ENCODE peak calls at places on chromosomes 6 and 20, in four cellular contexts. Z is MM.1S, R is adrenal gland, W is pancreas. I is an unnamed sample.

GRCh38 chr6:95777338-95777737 is 200.0 kb downstream of the MANEA start:
- DNase-seq in W (no peak), Z (no peak), R (no peak), I (no peak)

GRCh38 chr20:50067461-50067860 is 45.5 kb downstream of the UBE2V1 start:
- DNase-seq in Z (no peak), W (no peak), R (no peak), I (no peak)

GRCh38 chr6:366972-367794 is 24.4 kb upstream of the IRF4 start:
- DNase-seq in Z (no peak), R (no peak), W (no peak), I (no peak)

GRCh38 chr6:132060591-132060990 is 109.4 kb upstream of the CCN2 start:
- DNase-seq in W (no peak), Z (no peak), R (no peak), I (no peak)

GRCh38 chr6:16437095-16437494 is 198.7 kb downstream of the GMPR start:
- DNase-seq in Z (no peak), R (no peak), W (no peak), I (no peak)

GRCh38 chr6:147806697-147807096 is 298.2 kb downstream of the SAMD5 start:
- DNase-seq in W (no peak), R (no peak), Z (no peak), I (no peak)

GRCh38 chr6:96940322-96940721 is 15.8 kb downstream of the KLHL32 start:
- DNase-seq in R (no peak), Z (no peak), W (no peak), I (no peak)

GRCh38 chr20:24194133-24194532 is 205.6 kb upstream of the GGTLC1 start:
- DNase-seq in W (no peak), Z (no peak), R (no peak), I (no peak)

GRCh38 chr6:73085362-73085975 is 139.8 kb downstream of the KHDC1L start:
- DNase-seq in Z (no peak), W (no peak), R (no peak), I (no peak)

GRCh38 chr20:17895641-17896246 is 72.8 kb downstream of the SNX5 start:
- DNase-seq in R (no peak), W (no peak), Z (no peak), I (peak; percentile 9)

GRCh38 chr6:132961610-132962009 is 147.2 kb downstream of the RPS12 start:
- DNase-seq in W (no peak), Z (no peak), R (no peak), I (no peak)

GRCh38 chr6:157478926-157479325 is 97.9 kb downstream of the ZDHHC14 start:
- DNase-seq in R (no peak), Z (no peak), W (no peak), I (no peak)

GRCh38 chr6:13013681-13014550 is 297.3 kb downstream of the PHACTR1 start:
- DNase-seq in Z (no peak), W (peak; percentile 40), R (peak; percentile 18), I (no peak)

GRCh38 chr20:8671366-8671943 is 397.4 kb upstream of the PLCB4 start:
- DNase-seq in Z (no peak), R (no peak), W (no peak), I (no peak)

GRCh38 chr20:20535051-20535450 is 167.1 kb downstream of the INSM1 start:
- DNase-seq in W (no peak), R (no peak), Z (no peak), I (no peak)

GRCh38 chr20:38337561-38338140 is 8.6 kb upstream of the LBP start:
- DNase-seq in Z (no peak), W (no peak), R (no peak), I (no peak)

GRCh38 chr6:108807928-108808327 is 40.3 kb upstream of the ARMC2 start:
- DNase-seq in Z (no peak), W (no peak), R (no peak), I (no peak)

GRCh38 chr6:118567974-118568373 is 19.9 kb downstream of the PLN start:
- DNase-seq in Z (no peak), R (no peak), W (no peak), I (no peak)

GRCh38 chr20:50304883-50305635 is 114.4 kb downstream of the CEBPB start:
- DNase-seq in W (peak; percentile 64), Z (no peak), R (peak; percentile 92), I (no peak)

GRCh38 chr20:2751347-2751867 is 49.0 kb downstream of the CPXM1 start:
- DNase-seq in W (no peak), R (no peak), Z (no peak), I (no peak)

GRCh38 chr6:21874372-21874771 is 280.8 kb downstream of the SOX4 start:
- DNase-seq in R (no peak), W (no peak), Z (no peak), I (no peak)

GRCh38 chr20:47337413-47337812 is 19.1 kb downstream of the ZMYND8 start:
- DNase-seq in Z (no peak), R (no peak), W (no peak), I (no peak)

GRCh38 chr20:47336013-47336754 is 20.3 kb downstream of the ZMYND8 start:
- DNase-seq in W (no peak), R (peak; percentile 69), Z (no peak), I (no peak)

GRCh38 chr20:47335251-47336012 is 21.1 kb downstream of the ZMYND8 start:
- DNase-seq in Z (no peak), R (no peak), W (no peak), I (no peak)

GRCh38 chr20:47334022-47334551 is 22.4 kb downstream of the ZMYND8 start:
- DNase-seq in Z (no peak), R (no peak), W (no peak), I (no peak)

GRCh38 chr20:47338131-47338628 is 18.3 kb downstream of the ZMYND8 start:
- DNase-seq in Z (no peak), W (no peak), R (no peak), I (no peak)
- H3K4me1 ChIP-seq in Z (peaks cover 8% of the 10 kb centered on the region), W (peaks cover 2% of the 10 kb centered on the region), R (peaks cover 71% of the 10 kb centered on the region), I (peaks cover 18% of the 10 kb centered on the region)

DNA sequence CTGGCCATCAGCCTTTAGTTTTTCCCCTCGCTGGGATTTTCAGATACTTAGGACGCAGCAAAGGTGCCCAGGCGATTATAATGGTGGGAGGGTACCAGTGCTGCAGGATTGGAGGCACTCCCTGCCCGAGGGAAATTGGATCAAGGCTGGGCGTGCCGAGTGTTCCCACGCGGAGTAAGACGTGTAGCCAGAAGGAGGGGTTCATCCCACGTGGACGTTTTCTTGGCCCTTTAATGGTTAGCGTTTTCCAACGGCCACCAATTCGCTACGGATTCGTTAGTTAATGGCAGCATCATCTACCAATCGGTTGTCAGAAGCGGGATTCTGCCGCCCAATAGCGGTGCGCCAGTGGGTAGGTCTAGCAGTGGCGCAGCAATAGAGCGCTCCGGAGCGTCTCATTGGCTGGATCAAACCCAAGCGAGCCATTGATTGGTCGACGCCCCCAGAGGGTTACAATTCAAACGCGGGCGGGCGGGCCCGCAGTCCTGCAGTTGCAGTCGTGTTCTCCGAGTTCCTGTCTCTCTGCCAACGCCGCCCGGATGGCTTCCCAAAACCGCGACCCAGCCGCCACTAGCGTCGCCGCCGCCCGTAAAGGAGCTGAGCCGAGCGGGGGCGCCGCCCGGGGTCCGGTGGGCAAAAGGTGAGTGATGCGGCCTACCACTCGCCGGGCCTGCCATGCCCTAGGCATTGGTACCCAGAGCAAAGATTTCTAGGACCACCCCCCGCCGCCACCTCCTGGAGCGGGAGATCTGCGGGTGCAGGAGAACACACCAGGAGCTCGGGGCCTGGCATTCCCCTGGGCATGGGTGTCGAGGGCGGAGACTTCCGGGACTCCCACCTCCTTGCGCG is at the start of gene UBE2C:
- DNase-seq in R (peak; percentile 98), Z (peak; percentile 99), W (peak; percentile 96), I (peak; percentile 92)
- H3K36me3 ChIP-seq in R (no peaks in the 10 kb centered on the region), Z (peaks cover 3% of the 10 kb centered on the region), W (peaks cover 10% of the 10 kb centered on the region), I (peaks cover 12% of the 10 kb centered on the region)

DNA sequence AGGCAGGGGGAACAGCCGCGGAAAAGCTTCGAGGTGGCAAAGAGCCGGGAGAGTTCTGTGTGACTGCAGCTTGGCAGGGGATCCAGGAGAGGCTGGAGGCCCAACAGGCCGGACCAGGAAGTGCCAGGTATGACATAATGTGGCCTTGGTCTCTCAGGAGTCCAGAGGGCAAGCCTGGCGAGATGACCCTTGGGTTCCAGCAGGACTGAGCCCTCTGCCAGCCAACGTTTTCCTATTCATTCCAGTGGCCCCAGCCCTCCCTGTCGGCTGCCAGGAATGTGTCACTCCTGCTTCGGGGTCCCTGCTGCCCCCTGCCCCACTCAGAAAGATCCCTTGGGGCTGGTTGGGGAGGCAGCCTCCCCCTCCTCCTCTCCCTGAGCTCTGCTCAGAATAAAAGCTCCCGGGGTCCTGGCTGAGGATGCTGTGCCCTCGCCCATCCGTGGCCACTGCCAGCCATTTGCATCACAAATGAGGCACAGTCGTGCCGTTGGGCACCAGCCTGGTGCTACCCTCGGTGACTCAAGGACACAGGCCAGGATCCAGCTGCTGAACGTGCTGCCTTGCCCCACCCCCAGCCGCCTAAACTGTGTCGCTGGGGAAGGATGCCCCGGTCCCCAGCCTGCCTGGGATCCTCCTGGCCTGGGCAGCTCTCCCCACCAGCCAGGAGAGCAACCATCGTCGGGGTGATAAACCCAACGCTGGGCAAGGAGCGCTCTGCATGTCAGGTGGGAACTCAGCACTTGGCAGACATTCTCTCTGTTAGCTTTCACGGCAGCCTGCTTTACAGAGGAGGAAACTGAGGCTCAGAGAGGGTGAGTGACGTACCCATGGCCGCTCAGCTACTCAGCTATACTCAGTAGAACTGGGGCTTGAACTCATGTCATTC is 37.7 kb downstream of the RBM38 start:
- DNase-seq in Z (no peak), R (peak; percentile 34), W (peak; percentile 55), I (no peak)
- H3K4me1 ChIP-seq in Z (peaks cover 19% of the 10 kb centered on the region), R (peaks cover 2% of the 10 kb centered on the region), W (peaks cover 3% of the 10 kb centered on the region), I (peaks cover 45% of the 10 kb centered on the region)

DNA sequence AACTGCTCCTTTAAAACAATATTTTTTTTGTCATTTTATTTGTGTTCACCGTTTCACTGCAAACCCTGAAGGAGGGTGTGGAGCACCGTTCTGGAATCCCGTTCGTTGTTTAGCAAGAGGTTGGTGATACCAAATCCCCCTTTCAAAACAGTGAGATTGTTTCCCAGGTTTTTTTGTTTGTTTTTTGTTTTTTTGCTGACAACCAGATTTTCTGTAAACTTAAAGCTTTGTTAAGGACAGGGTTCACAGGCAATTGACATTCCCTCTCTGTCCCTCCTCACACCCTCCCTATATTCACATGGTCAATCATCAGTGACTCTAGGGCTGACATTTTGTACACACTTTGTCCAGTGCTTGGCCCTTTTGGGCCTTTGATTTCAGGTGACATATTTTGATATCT is 21.0 kb upstream of the MROH8 start:
- DNase-seq in Z (no peak), W (no peak), R (no peak), I (no peak)
- H3K36me3 ChIP-seq in Z (peaks cover 30% of the 10 kb centered on the region), W (peaks cover 25% of the 10 kb centered on the region), R (no peaks in the 10 kb centered on the region), I (peaks cover 69% of the 10 kb centered on the region)

GRCh38 chr20:4603724-4604123 is 118.0 kb upstream of the PRND start:
- DNase-seq in W (no peak), R (no peak), Z (no peak), I (no peak)

GRCh38 chr20:4606046-4606445 is 115.7 kb upstream of the PRND start:
- DNase-seq in W (no peak), Z (no peak), R (no peak), I (no peak)

GRCh38 chr20:4605166-4605565 is 116.5 kb upstream of the PRND start:
- DNase-seq in W (no peak), Z (no peak), R (no peak), I (no peak)

GRCh38 chr20:4602297-4602631 is 119.4 kb upstream of the PRND start:
- DNase-seq in W (no peak), Z (no peak), R (no peak), I (no peak)

DNA sequence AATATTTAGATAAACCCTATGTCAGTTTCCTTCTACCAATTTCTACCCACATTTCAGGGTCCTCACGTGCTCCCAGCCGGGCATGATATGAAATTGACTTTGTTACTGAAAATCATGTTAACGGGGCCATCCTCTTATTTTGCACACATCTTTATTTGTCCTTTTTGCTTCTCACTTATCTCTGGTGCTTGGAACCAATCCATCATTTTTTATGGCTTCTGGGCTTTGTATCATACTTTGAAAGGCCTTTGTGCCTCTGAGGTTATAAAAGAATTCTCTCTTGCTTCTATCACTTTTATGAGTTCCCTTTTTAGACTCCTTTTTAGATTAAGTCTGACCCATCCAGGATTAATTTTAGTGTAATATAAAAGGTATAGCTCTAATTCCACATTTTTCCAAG is 117.1 kb upstream of the PRND start:
- DNase-seq in Z (no peak), W (no peak), R (no peak), I (no peak)
- H3K4me1 ChIP-seq in Z (peaks cover 11% of the 10 kb centered on the region), W (no peaks in the 10 kb centered on the region), R (no peaks in the 10 kb centered on the region), I (no peaks in the 10 kb centered on the region)